ENCODE peak calls at places on chromosomes 4 and X, in four cellular contexts. One of them, this sample, is unnamed.

GRCh38 chr4:117479673-117480072 is 394.3 kb upstream of the TRAM1L1 start:
- DNase-seq in IMR-90: peak
- DNase-seq in HFF-Myc: no peak
- DNase-seq in pons: no peak
- DNase-seq in this sample: no peak

GRCh38 chr4:25320374-25321172 is 8.0 kb downstream of the ZCCHC4 start:
- DNase-seq in IMR-90: peak
- DNase-seq in HFF-Myc: peak
- DNase-seq in pons: no peak
- DNase-seq in this sample: no peak

GRCh38 chrX:74449937-74450330 is 28.6 kb downstream of the SLC16A2 start:
- DNase-seq in IMR-90: peak
- DNase-seq in HFF-Myc: no peak
- DNase-seq in pons: no peak
- DNase-seq in this sample: no peak

GRCh38 chr4:1593038-1593417 is 91.1 kb downstream of the FAM53A start:
- DNase-seq in IMR-90: no peak
- DNase-seq in HFF-Myc: no peak
- DNase-seq in pons: no peak
- DNase-seq in this sample: no peak

GRCh38 chr4:120009731-120010130 is 56.9 kb downstream of the MAD2L1 start:
- DNase-seq in IMR-90: peak
- DNase-seq in HFF-Myc: peak
- DNase-seq in pons: no peak
- DNase-seq in this sample: no peak

GRCh38 chr4:100828986-100829685 is 311.3 kb upstream of the EMCN start:
- DNase-seq in IMR-90: no peak
- DNase-seq in HFF-Myc: no peak
- DNase-seq in pons: no peak
- DNase-seq in this sample: no peak

GRCh38 chr4:17605236-17605635 is 9.2 kb upstream of the MED28 start:
- DNase-seq in IMR-90: peak
- DNase-seq in HFF-Myc: no peak
- DNase-seq in pons: no peak
- DNase-seq in this sample: no peak

GRCh38 chr4:112840061-112840460 is 203.1 kb downstream of the LARP7 start:
- DNase-seq in IMR-90: peak
- DNase-seq in HFF-Myc: no peak
- DNase-seq in pons: no peak
- DNase-seq in this sample: no peak

GRCh38 chr4:147371661-147372060 is 109.2 kb upstream of the EDNRA start:
- DNase-seq in IMR-90: peak
- DNase-seq in HFF-Myc: no peak
- DNase-seq in pons: no peak
- DNase-seq in this sample: no peak

GRCh38 chr4:14916554-14917304 is 85.6 kb upstream of the CPEB2 start:
- DNase-seq in IMR-90: peak
- DNase-seq in HFF-Myc: peak
- DNase-seq in pons: peak
- DNase-seq in this sample: peak

GRCh38 chr4:89214308-89214707 is 93.3 kb downstream of the GPRIN3 start:
- DNase-seq in IMR-90: no peak
- DNase-seq in HFF-Myc: no peak
- DNase-seq in pons: no peak
- DNase-seq in this sample: no peak

GRCh38 chr4:82043809-82044137 is 330.0 kb downstream of the HNRNPD start:
- DNase-seq in IMR-90: no peak
- DNase-seq in HFF-Myc: no peak
- DNase-seq in pons: no peak
- DNase-seq in this sample: no peak

GRCh38 chr4:78937837-78938236 is 1.4 kb downstream of the PAQR3 start:
- DNase-seq in IMR-90: peak
- DNase-seq in HFF-Myc: no peak
- DNase-seq in pons: peak
- DNase-seq in this sample: no peak

GRCh38 chr4:122329876-122330595 is 48.8 kb upstream of the ADAD1 start:
- DNase-seq in IMR-90: peak
- DNase-seq in HFF-Myc: no peak
- DNase-seq in pons: no peak
- DNase-seq in this sample: no peak

GRCh38 chrX:54182194-54182863 is 725 bp downstream of the FAM120C start:
- DNase-seq in IMR-90: no peak
- DNase-seq in HFF-Myc: no peak
- DNase-seq in pons: peak
- DNase-seq in this sample: no peak

GRCh38 chrX:23822397-23822796 is 39.4 kb downstream of the SAT1 start:
- DNase-seq in IMR-90: peak
- DNase-seq in HFF-Myc: no peak
- DNase-seq in pons: peak
- DNase-seq in this sample: no peak

GRCh38 chr4:109424093-109424818 is 9.4 kb upstream of the SEC24B start:
- DNase-seq in IMR-90: no peak
- DNase-seq in HFF-Myc: no peak
- DNase-seq in pons: no peak
- DNase-seq in this sample: no peak

GRCh38 chr4:8308856-8309771 is 39.6 kb downstream of the HTRA3 start:
- DNase-seq in IMR-90: peak
- DNase-seq in HFF-Myc: no peak
- DNase-seq in pons: no peak
- DNase-seq in this sample: no peak

GRCh38 chr4:84632092-84632491 is 49.2 kb downstream of the CDS1 start:
- DNase-seq in IMR-90: peak
- DNase-seq in HFF-Myc: no peak
- DNase-seq in pons: no peak
- DNase-seq in this sample: no peak

GRCh38 chr4:5798447-5798846 is 87.4 kb downstream of the EVC start:
- DNase-seq in IMR-90: no peak
- DNase-seq in HFF-Myc: no peak
- DNase-seq in pons: no peak
- DNase-seq in this sample: no peak

GRCh38 chr4:19300213-19300612 is 951.5 kb upstream of the SLIT2 start:
- DNase-seq in IMR-90: peak
- DNase-seq in HFF-Myc: peak
- DNase-seq in pons: no peak
- DNase-seq in this sample: no peak

GRCh38 chrX:12614266-12614665 is 176.9 kb upstream of the PRPS2 start:
- DNase-seq in IMR-90: no peak
- DNase-seq in HFF-Myc: no peak
- DNase-seq in pons: no peak
- DNase-seq in this sample: no peak

GRCh38 chr4:37392540-37393255 is 148.2 kb downstream of the NWD2 start:
- DNase-seq in IMR-90: no peak
- DNase-seq in HFF-Myc: no peak
- DNase-seq in pons: peak
- DNase-seq in this sample: no peak

This sample was measured in SW 1271.